ENCODE peak calls at places on chromosome 6, in four cellular contexts. Q is upper lobe of left lung, P is PC-3, M is fibroblast of lung. W is an unnamed sample. For H3K4me1, the result is how much of the 10 kb centered on the place peaks cover.

GRCh38 chr6:5357486-5357885 is 96.2 kb downstream of the FARS2 start:
- DNase-seq in Q (no peak), P (no peak), M (no peak), W (no peak)

GRCh38 chr6:56730663-56731529 is 88.2 kb upstream of the DST start:
- DNase-seq in Q (no peak), P (peak), M (peak), W (no peak)

GRCh38 chr6:14635195-14635594 is 517.6 kb downstream of the CD83 start:
- DNase-seq in Q (no peak), P (no peak), M (no peak), W (no peak)

GRCh38 chr6:21163110-21163837 is 430.3 kb upstream of the SOX4 start:
- DNase-seq in Q (peak), P (peak), M (peak), W (no peak)

GRCh38 chr6:16688984-16689636 is 72.2 kb downstream of the ATXN1 start:
- DNase-seq in Q (no peak), P (peak), M (peak), W (no peak)

GRCh38 chr6:53896237-53896636 is 101.4 kb downstream of the LRRC1 start:
- DNase-seq in Q (no peak), P (no peak), M (no peak), W (no peak)

GRCh38 chr6:100116409-100117194 is 122.6 kb upstream of the MCHR2 start:
- DNase-seq in Q (no peak), P (peak), M (peak), W (no peak)

GRCh38 chr6:132446136-132446535 is 44.9 kb upstream of the MOXD1 start:
- DNase-seq in Q (no peak), P (no peak), M (no peak), W (no peak)

GRCh38 chr6:37426945-37427510 is 6.0 kb upstream of the CMTR1 start:
- DNase-seq in Q (no peak), P (no peak), M (peak), W (no peak)

GRCh38 chr6:2209226-2209809 is 36.1 kb downstream of the GMDS start:
- DNase-seq in Q (no peak), P (peak), M (peak), W (no peak)

DNA sequence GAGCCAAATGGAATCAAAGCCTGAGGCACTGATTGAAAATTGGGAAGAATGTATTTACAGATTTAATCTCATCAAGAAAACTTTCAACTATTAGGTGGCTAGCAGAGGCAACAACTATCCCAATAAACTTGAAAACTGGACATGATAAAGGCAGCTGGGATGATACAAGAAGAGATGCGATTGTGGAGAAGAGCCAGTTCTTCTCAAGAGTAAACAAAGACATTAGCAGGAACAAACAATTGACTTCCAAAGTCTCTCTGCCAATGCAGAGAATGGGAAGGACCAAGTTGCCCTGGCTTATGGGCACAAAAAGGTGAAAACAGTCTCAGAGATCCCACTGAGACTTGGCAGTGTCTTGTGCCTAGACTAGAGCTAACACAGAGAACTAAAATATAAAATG is 132.4 kb downstream of the SOBP start:
- DNase-seq in Q (no peak), P (no peak), M (no peak), W (no peak)
- TF ChIP-seq CTCF in Q (no peak), P (no peak), M (no peak), W (no peak)

DNA sequence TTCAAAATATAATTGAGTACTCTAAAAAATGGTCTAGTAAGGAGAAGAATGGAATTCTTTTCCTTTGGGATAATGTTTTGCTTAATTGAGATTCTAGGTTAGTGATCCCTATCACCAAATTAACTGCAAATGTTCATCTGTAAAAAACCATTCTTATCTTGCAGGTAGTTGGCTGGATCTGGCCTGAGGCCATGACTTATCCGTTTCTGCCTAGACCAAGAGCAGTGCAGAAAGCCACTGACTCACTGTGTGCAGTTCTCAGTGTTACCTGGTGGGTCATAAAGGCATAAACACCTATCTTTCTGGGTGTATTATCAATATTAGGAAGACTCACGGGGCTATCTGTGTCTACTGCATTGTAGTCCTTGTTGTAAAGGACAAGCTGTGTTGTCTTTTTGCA is 10.8 kb downstream of the RIPOR2 start:
- DNase-seq in Q (no peak), P (peak), M (no peak), W (no peak)
- H3K4me3 ChIP-seq in Q (no peak), P (no peak), M (no peak), W (no peak)

GRCh38 chr6:3749991-3750323 is 1.6 kb downstream of the PXDC1 start:
- DNase-seq in Q (no peak), P (peak), M (peak), W (no peak)
- H3K4me1 ChIP-seq in Q (under half), P (under half), M (under half), W (under half)

DNA sequence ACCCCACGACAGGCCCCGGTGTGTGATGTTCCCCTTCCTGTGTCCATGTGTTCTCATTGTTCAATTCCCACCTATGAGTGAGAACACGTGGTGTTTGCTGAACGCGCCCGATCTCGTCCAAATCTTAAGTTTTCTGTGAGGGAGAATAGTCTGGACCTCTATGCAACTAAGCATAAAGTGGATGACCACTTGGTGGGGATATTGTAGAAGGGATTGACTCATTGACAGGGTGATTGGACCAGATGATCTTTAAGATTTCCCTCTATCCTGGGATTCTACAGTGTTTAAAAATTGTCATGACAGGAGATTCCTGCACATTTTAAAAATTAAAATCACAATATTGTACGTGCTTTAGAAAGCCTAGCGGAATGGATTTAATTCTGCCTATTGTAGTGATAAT is 141.3 kb downstream of the TRMT11 start:
- DNase-seq in Q (no peak), P (peak), M (peak), W (no peak)
- TF ChIP-seq CTCF in Q (no peak), P (peak), M (peak), W (no peak)

DNA sequence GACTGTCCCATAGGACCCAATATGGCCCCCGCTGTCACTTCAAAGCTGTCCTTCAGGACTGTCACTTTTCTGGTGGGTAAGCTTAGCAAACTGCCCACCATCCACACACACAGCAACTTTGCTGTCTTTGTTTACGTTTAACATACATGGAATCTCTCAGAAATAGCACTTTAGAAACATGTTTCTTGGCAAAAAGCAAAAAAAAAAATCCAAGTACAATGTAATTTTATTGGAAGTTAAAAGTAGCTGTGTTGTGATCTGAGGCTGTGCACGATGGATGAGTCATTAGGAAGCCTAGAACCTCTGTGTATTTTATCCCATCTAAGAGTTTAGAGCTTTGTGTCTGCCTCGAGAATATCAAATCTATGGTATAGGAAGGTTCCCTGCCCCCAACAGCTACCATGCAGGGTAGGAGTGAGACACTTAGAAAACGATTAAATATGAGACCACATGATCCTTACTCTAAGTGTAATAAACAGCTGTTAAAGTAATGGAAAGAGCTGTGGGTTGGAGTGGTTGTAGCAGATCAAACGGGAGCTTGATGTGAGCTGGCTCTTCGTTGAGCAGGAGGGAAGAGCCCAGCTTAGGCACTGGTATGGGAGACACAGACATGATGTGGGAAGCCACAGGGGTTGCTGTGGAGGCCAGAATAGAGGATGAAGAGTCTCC is 119.5 kb downstream of the PLEKHG1 start:
- DNase-seq in Q (no peak), P (peak), M (peak), W (no peak)
- H3K4me3 ChIP-seq in Q (no peak), P (no peak), M (no peak), W (no peak)

GRCh38 chr6:6592836-6593235 is 4.3 kb downstream of the LY86 start:
- DNase-seq in Q (no peak), P (no peak), M (no peak), W (no peak)

GRCh38 chr6:6590530-6590929 is 2.0 kb downstream of the LY86 start:
- DNase-seq in Q (no peak), P (no peak), M (no peak), W (no peak)

GRCh38 chr6:6593876-6594275 is 5.4 kb downstream of the LY86 start:
- DNase-seq in Q (no peak), P (no peak), M (no peak), W (no peak)

GRCh38 chr6:6588924-6589696 is 590 bp downstream of the LY86 start:
- DNase-seq in Q (no peak), P (no peak), M (no peak), W (no peak)

GRCh38 chr6:6591778-6592388 is 3.4 kb downstream of the LY86 start:
- DNase-seq in Q (no peak), P (no peak), M (no peak), W (no peak)
- H3K4me1 ChIP-seq in Q (under half), P (under half), M (under half), W (under half)

GRCh38 chr6:111872521-111873177 is 603 bp downstream of the FYN start:
- DNase-seq in Q (peak), P (no peak), M (peak), W (no peak)
- TF ChIP-seq CTCF in Q (no peak), P (no peak), M (no peak), W (peak)

GRCh38 chr6:33850869-33851541 is 47.2 kb upstream of the MLN start:
- DNase-seq in Q (no peak), P (no peak), M (no peak), W (no peak)
- H3K4me3 ChIP-seq in Q (no peak), P (no peak), M (no peak), W (no peak)